ENCODE peak calls at places on chromosomes 13 and 19, in ten cellular contexts. One of them, this sample, is unnamed. For H3K36me3, the result is how much of the 10 kb centered on the place peaks cover.

GRCh38 chr13:94254737-94255136 is 224.7 kb downstream of the DCT start:
- DNase-seq in neural progenitor cell: no peak
- DNase-seq in endothelial cell of umbilical vein: no peak
- DNase-seq in transverse colon: no peak
- DNase-seq in keratinocyte: no peak
- DNase-seq in adrenal gland: no peak
- DNase-seq in stomach: no peak
- DNase-seq in tibial artery: no peak
- DNase-seq in left ventricle myocardium inferior: no peak
- DNase-seq in tibial nerve: no peak
- DNase-seq in this sample: no peak

GRCh38 chr13:36461472-36461871 is 29.2 kb downstream of the CCNA1 start:
- DNase-seq in tibial nerve: no peak
- DNase-seq in endothelial cell of umbilical vein: no peak
- DNase-seq in tibial artery: no peak
- DNase-seq in stomach: no peak
- DNase-seq in left ventricle myocardium inferior: no peak
- DNase-seq in keratinocyte: no peak
- DNase-seq in neural progenitor cell: no peak
- DNase-seq in transverse colon: no peak
- DNase-seq in adrenal gland: no peak
- DNase-seq in this sample: no peak

GRCh38 chr13:51212808-51213728 is 9.1 kb upstream of the FAM124A start:
- DNase-seq in keratinocyte: no peak
- DNase-seq in adrenal gland: no peak
- DNase-seq in left ventricle myocardium inferior: no peak
- DNase-seq in stomach: no peak
- DNase-seq in endothelial cell of umbilical vein: no peak
- DNase-seq in tibial nerve: no peak
- DNase-seq in transverse colon: no peak
- DNase-seq in neural progenitor cell: no peak
- DNase-seq in tibial artery: no peak
- DNase-seq in this sample: no peak

GRCh38 chr13:42836930-42837329 is 55.5 kb downstream of the FAM216B start:
- DNase-seq in tibial artery: no peak
- DNase-seq in adrenal gland: peak
- DNase-seq in neural progenitor cell: peak
- DNase-seq in keratinocyte: no peak
- DNase-seq in transverse colon: peak
- DNase-seq in left ventricle myocardium inferior: no peak
- DNase-seq in tibial nerve: no peak
- DNase-seq in endothelial cell of umbilical vein: peak
- DNase-seq in stomach: no peak
- DNase-seq in this sample: peak

GRCh38 chr13:39451301-39451700 is 151.7 kb downstream of the LHFPL6 start:
- DNase-seq in endothelial cell of umbilical vein: peak
- DNase-seq in stomach: no peak
- DNase-seq in tibial artery: no peak
- DNase-seq in tibial nerve: peak
- DNase-seq in adrenal gland: peak
- DNase-seq in left ventricle myocardium inferior: no peak
- DNase-seq in neural progenitor cell: no peak
- DNase-seq in transverse colon: no peak
- DNase-seq in keratinocyte: no peak
- DNase-seq in this sample: peak

GRCh38 chr19:17727843-17728242 is 8.6 kb downstream of the MAP1S start:
- DNase-seq in keratinocyte: no peak
- DNase-seq in transverse colon: no peak
- DNase-seq in adrenal gland: no peak
- DNase-seq in neural progenitor cell: no peak
- DNase-seq in stomach: no peak
- DNase-seq in endothelial cell of umbilical vein: no peak
- DNase-seq in left ventricle myocardium inferior: no peak
- DNase-seq in tibial nerve: no peak
- DNase-seq in tibial artery: no peak
- DNase-seq in this sample: no peak

GRCh38 chr13:59677966-59678814 is 485.5 kb downstream of the DIAPH3 start:
- DNase-seq in left ventricle myocardium inferior: no peak
- DNase-seq in neural progenitor cell: peak
- DNase-seq in adrenal gland: no peak
- DNase-seq in tibial nerve: peak
- DNase-seq in endothelial cell of umbilical vein: peak
- DNase-seq in stomach: no peak
- DNase-seq in tibial artery: no peak
- DNase-seq in keratinocyte: peak
- DNase-seq in transverse colon: no peak
- DNase-seq in this sample: peak

GRCh38 chr13:97853550-97853949 is 99.9 kb upstream of the IPO5 start:
- DNase-seq in tibial artery: no peak
- DNase-seq in left ventricle myocardium inferior: no peak
- DNase-seq in adrenal gland: no peak
- DNase-seq in transverse colon: no peak
- DNase-seq in keratinocyte: no peak
- DNase-seq in neural progenitor cell: no peak
- DNase-seq in endothelial cell of umbilical vein: no peak
- DNase-seq in tibial nerve: no peak
- DNase-seq in stomach: no peak
- DNase-seq in this sample: peak

GRCh38 chr13:64556391-64556790 is 2673.7 kb downstream of the PCDH9 start:
- DNase-seq in neural progenitor cell: no peak
- DNase-seq in tibial artery: no peak
- DNase-seq in transverse colon: no peak
- DNase-seq in stomach: no peak
- DNase-seq in endothelial cell of umbilical vein: no peak
- DNase-seq in adrenal gland: no peak
- DNase-seq in tibial nerve: no peak
- DNase-seq in keratinocyte: no peak
- DNase-seq in left ventricle myocardium inferior: no peak
- DNase-seq in this sample: no peak

GRCh38 chr13:52706074-52706473 is 33.5 kb downstream of the CNMD start:
- DNase-seq in stomach: no peak
- DNase-seq in transverse colon: no peak
- DNase-seq in neural progenitor cell: no peak
- DNase-seq in endothelial cell of umbilical vein: no peak
- DNase-seq in left ventricle myocardium inferior: no peak
- DNase-seq in keratinocyte: no peak
- DNase-seq in adrenal gland: no peak
- DNase-seq in tibial artery: no peak
- DNase-seq in tibial nerve: no peak
- DNase-seq in this sample: no peak

GRCh38 chr19:7888145-7888825 is at the start of gene LRRC8E:
- DNase-seq in keratinocyte: no peak
- DNase-seq in neural progenitor cell: peak
- DNase-seq in tibial artery: no peak
- DNase-seq in tibial nerve: no peak
- DNase-seq in stomach: peak
- DNase-seq in adrenal gland: peak
- DNase-seq in endothelial cell of umbilical vein: peak
- DNase-seq in left ventricle myocardium inferior: no peak
- DNase-seq in transverse colon: peak
- DNase-seq in this sample: peak

GRCh38 chr13:40508112-40508511 is 158.3 kb downstream of the FOXO1 start:
- DNase-seq in endothelial cell of umbilical vein: peak
- DNase-seq in tibial nerve: peak
- DNase-seq in transverse colon: no peak
- DNase-seq in keratinocyte: no peak
- DNase-seq in neural progenitor cell: no peak
- DNase-seq in left ventricle myocardium inferior: no peak
- DNase-seq in tibial artery: no peak
- DNase-seq in stomach: no peak
- DNase-seq in adrenal gland: no peak
- DNase-seq in this sample: peak

GRCh38 chr19:2308114-2308556 is at the start of gene LINGO3:
- DNase-seq in endothelial cell of umbilical vein: no peak
- DNase-seq in stomach: no peak
- DNase-seq in tibial nerve: no peak
- DNase-seq in left ventricle myocardium inferior: no peak
- DNase-seq in tibial artery: no peak
- DNase-seq in adrenal gland: no peak
- DNase-seq in neural progenitor cell: peak
- DNase-seq in keratinocyte: no peak
- DNase-seq in transverse colon: no peak
- DNase-seq in this sample: no peak

GRCh38 chr13:108963846-108964600 is 334.6 kb downstream of the MYO16 start:
- DNase-seq in tibial artery: no peak
- DNase-seq in neural progenitor cell: no peak
- DNase-seq in left ventricle myocardium inferior: no peak
- DNase-seq in adrenal gland: no peak
- DNase-seq in endothelial cell of umbilical vein: no peak
- DNase-seq in stomach: no peak
- DNase-seq in tibial nerve: no peak
- DNase-seq in transverse colon: no peak
- DNase-seq in keratinocyte: peak
- DNase-seq in this sample: peak

GRCh38 chr13:23956106-23956505 is 58.8 kb upstream of the C1QTNF9B start:
- DNase-seq in adrenal gland: no peak
- DNase-seq in keratinocyte: peak
- DNase-seq in endothelial cell of umbilical vein: no peak
- DNase-seq in neural progenitor cell: no peak
- DNase-seq in tibial artery: no peak
- DNase-seq in transverse colon: peak
- DNase-seq in tibial nerve: no peak
- DNase-seq in left ventricle myocardium inferior: no peak
- DNase-seq in stomach: no peak
- DNase-seq in this sample: peak

GRCh38 chr19:51615991-51616390 is 14.2 kb downstream of the SIGLEC5 start:
- DNase-seq in tibial nerve: no peak
- DNase-seq in neural progenitor cell: no peak
- DNase-seq in keratinocyte: no peak
- DNase-seq in left ventricle myocardium inferior: no peak
- DNase-seq in transverse colon: no peak
- DNase-seq in tibial artery: no peak
- DNase-seq in endothelial cell of umbilical vein: no peak
- DNase-seq in stomach: no peak
- DNase-seq in adrenal gland: no peak
- DNase-seq in this sample: no peak

GRCh38 chr19:8731428-8732169 is 10.2 kb downstream of the OR2Z1 start:
- DNase-seq in keratinocyte: no peak
- DNase-seq in stomach: no peak
- DNase-seq in endothelial cell of umbilical vein: no peak
- DNase-seq in tibial nerve: no peak
- DNase-seq in adrenal gland: no peak
- DNase-seq in transverse colon: no peak
- DNase-seq in left ventricle myocardium inferior: no peak
- DNase-seq in tibial artery: no peak
- DNase-seq in neural progenitor cell: peak
- DNase-seq in this sample: no peak

GRCh38 chr19:51572908-51573307 is 1.8 kb downstream of the ZNF175 start:
- DNase-seq in adrenal gland: no peak
- DNase-seq in neural progenitor cell: no peak
- DNase-seq in keratinocyte: no peak
- DNase-seq in tibial artery: no peak
- DNase-seq in endothelial cell of umbilical vein: peak
- DNase-seq in transverse colon: no peak
- DNase-seq in stomach: no peak
- DNase-seq in left ventricle myocardium inferior: no peak
- DNase-seq in tibial nerve: no peak
- DNase-seq in this sample: peak

GRCh38 chr19:54266133-54266532 is 9.1 kb upstream of the LILRB5 start:
- DNase-seq in endothelial cell of umbilical vein: peak
- DNase-seq in tibial nerve: peak
- DNase-seq in adrenal gland: peak
- DNase-seq in neural progenitor cell: peak
- DNase-seq in left ventricle myocardium inferior: peak
- DNase-seq in stomach: peak
- DNase-seq in transverse colon: peak
- DNase-seq in keratinocyte: peak
- DNase-seq in tibial artery: peak
- DNase-seq in this sample: peak
- TF ChIP-seq CTCF in endothelial cell of umbilical vein: peak
- TF ChIP-seq CTCF in tibial nerve: peak
- TF ChIP-seq CTCF in adrenal gland: peak
- TF ChIP-seq CTCF in neural progenitor cell: peak
- TF ChIP-seq CTCF in left ventricle myocardium inferior: peak
- TF ChIP-seq CTCF in stomach: peak
- TF ChIP-seq CTCF in transverse colon: peak
- TF ChIP-seq CTCF in keratinocyte: peak
- TF ChIP-seq CTCF in tibial artery: peak
- TF ChIP-seq CTCF in this sample: peak

DNA sequence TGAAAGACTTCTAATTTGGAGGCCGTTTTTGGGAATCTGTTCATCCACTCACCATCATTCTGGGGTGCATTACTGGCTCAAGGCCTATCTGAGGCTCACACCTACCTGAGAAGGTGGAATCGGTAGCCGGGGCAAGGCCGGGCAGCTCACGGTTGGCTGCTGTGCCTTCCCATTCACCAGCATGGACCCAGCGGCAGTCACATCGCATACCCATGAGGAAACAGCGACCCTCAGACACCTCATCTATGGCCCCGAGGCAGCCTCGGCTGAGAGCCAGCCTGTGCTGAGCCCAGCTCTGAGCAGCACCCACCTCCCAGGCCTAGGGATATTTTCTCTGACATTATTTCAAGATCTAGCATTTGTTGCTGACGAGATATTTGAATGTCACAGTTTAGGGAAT is 130.5 kb downstream of the ATP11A start:
- DNase-seq in endothelial cell of umbilical vein: no peak
- DNase-seq in keratinocyte: no peak
- DNase-seq in transverse colon: no peak
- DNase-seq in tibial artery: no peak
- DNase-seq in tibial nerve: no peak
- DNase-seq in stomach: peak
- DNase-seq in neural progenitor cell: no peak
- DNase-seq in left ventricle myocardium inferior: no peak
- DNase-seq in adrenal gland: no peak
- DNase-seq in this sample: no peak
- H3K36me3 ChIP-seq in endothelial cell of umbilical vein: under half
- H3K36me3 ChIP-seq in keratinocyte: under half
- H3K36me3 ChIP-seq in transverse colon: under half
- H3K36me3 ChIP-seq in tibial artery: under half
- H3K36me3 ChIP-seq in tibial nerve: under half
- H3K36me3 ChIP-seq in stomach: under half
- H3K36me3 ChIP-seq in neural progenitor cell: under half
- H3K36me3 ChIP-seq in left ventricle myocardium inferior: half or more
- H3K36me3 ChIP-seq in adrenal gland: half or more
- H3K36me3 ChIP-seq in this sample: under half

DNA sequence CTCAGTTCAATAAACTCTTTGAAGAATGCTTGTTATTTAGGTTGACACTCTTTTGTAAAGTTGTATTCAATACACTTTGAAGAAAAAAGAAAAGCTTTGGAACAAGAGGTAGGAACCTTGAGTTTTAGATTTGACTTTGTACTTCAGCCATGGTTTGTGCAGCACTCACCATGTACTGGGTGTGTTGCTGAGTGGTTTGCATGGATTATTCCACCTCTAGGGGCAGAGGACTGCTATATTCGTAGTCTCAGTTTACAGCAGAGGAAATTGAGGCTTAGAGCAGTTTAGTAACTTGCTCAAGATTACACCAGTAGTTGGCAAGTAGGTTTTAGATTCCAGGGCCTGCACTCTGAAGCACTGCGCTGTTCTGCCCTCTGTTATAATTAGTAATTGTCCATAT is 68.8 kb downstream of the DNAJC3 start:
- DNase-seq in neural progenitor cell: no peak
- DNase-seq in endothelial cell of umbilical vein: no peak
- DNase-seq in stomach: no peak
- DNase-seq in left ventricle myocardium inferior: no peak
- DNase-seq in adrenal gland: no peak
- DNase-seq in tibial artery: no peak
- DNase-seq in keratinocyte: no peak
- DNase-seq in transverse colon: no peak
- DNase-seq in tibial nerve: no peak
- DNase-seq in this sample: no peak
- TF ChIP-seq CTCF in neural progenitor cell: peak
- TF ChIP-seq CTCF in endothelial cell of umbilical vein: no peak
- TF ChIP-seq CTCF in stomach: no peak
- TF ChIP-seq CTCF in left ventricle myocardium inferior: no peak
- TF ChIP-seq CTCF in adrenal gland: no peak
- TF ChIP-seq CTCF in tibial artery: no peak
- TF ChIP-seq CTCF in keratinocyte: peak
- TF ChIP-seq CTCF in transverse colon: no peak
- TF ChIP-seq CTCF in tibial nerve: no peak
- TF ChIP-seq CTCF in this sample: peak

GRCh38 chr13:112562786-112563383 is 25.1 kb downstream of the TUBGCP3 start:
- DNase-seq in adrenal gland: no peak
- DNase-seq in stomach: no peak
- DNase-seq in transverse colon: no peak
- DNase-seq in neural progenitor cell: no peak
- DNase-seq in keratinocyte: no peak
- DNase-seq in left ventricle myocardium inferior: no peak
- DNase-seq in tibial artery: no peak
- DNase-seq in endothelial cell of umbilical vein: no peak
- DNase-seq in tibial nerve: no peak
- DNase-seq in this sample: no peak
- H3K36me3 ChIP-seq in adrenal gland: under half
- H3K36me3 ChIP-seq in stomach: under half
- H3K36me3 ChIP-seq in transverse colon: under half
- H3K36me3 ChIP-seq in neural progenitor cell: under half
- H3K36me3 ChIP-seq in keratinocyte: under half
- H3K36me3 ChIP-seq in left ventricle myocardium inferior: under half
- H3K36me3 ChIP-seq in tibial artery: under half
- H3K36me3 ChIP-seq in endothelial cell of umbilical vein: under half
- H3K36me3 ChIP-seq in tibial nerve: under half
- H3K36me3 ChIP-seq in this sample: under half